ENCODE peak calls at places on chromosomes 7 and 10, in ten cellular contexts. M is right lobe of liver, Z is ovary, V is A673, F is breast epithelium, L is OCI-LY7, U is SJSA1, O is endodermal cell, K is body of pancreas, E is adipocyte. D is an unnamed sample.

GRCh38 chr10:77664018-77664417 is 26.4 kb upstream of the KCNMA1 start:
- DNase-seq in M (no peak), Z (no peak), V (no peak), F (no peak), L (no peak), U (no peak), O (no peak), K (no peak), E (no peak), D (no peak)

GRCh38 chr10:107914450-107915276 is 750.2 kb upstream of the SORCS1 start:
- DNase-seq in M (peak; percentile 14), Z (no peak), V (peak; percentile 10), F (no peak), L (no peak), U (no peak), O (peak; percentile 82), K (peak; percentile 26), E (peak; percentile 39), D (no peak)

GRCh38 chr7:114048386-114049235 is 129.8 kb upstream of the PPP1R3A start:
- DNase-seq in M (peak; percentile 20), Z (no peak), V (peak; percentile 6), F (no peak), L (peak; percentile 10), U (peak; percentile 28), O (no peak), K (no peak), E (peak; percentile 14), D (no peak)

GRCh38 chr7:64775289-64775688 is 18.9 kb upstream of the ZNF138 start:
- DNase-seq in M (no peak), Z (no peak), V (no peak), F (no peak), L (no peak), U (no peak), O (no peak), K (no peak), E (no peak), D (no peak)

GRCh38 chr7:12729112-12729511 is 41.7 kb downstream of the ARL4A start:
- DNase-seq in M (peak; percentile 58), Z (peak; percentile 67), V (peak; percentile 78), F (peak; percentile 50), L (no peak), U (peak; percentile 40), O (peak; percentile 86), K (peak; percentile 69), E (peak; percentile 27), D (no peak)

GRCh38 chr10:131725736-131726459 is 174.9 kb upstream of the PPP2R2D start:
- DNase-seq in M (no peak), Z (no peak), V (no peak), F (no peak), L (no peak), U (no peak), O (peak; percentile 51), K (no peak), E (no peak), D (no peak)

GRCh38 chr7:45178241-45179225 is 20.9 kb downstream of the RAMP3 start:
- DNase-seq in M (no peak), Z (no peak), V (no peak), F (no peak), L (peak; percentile 22), U (no peak), O (peak; percentile 76), K (no peak), E (no peak), D (no peak)

GRCh38 chr10:79028056-79028430 is 40.7 kb upstream of the ZMIZ1 start:
- DNase-seq in M (no peak), Z (no peak), V (no peak), F (no peak), L (no peak), U (no peak), O (no peak), K (no peak), E (no peak), D (no peak)

GRCh38 chr10:70145166-70145665 is 1.3 kb downstream of the TYSND1 start:
- DNase-seq in M (peak; percentile 39), Z (peak; percentile 58), V (no peak), F (no peak), L (no peak), U (no peak), O (peak; percentile 59), K (peak; percentile 24), E (peak; percentile 22), D (no peak)

GRCh38 chr10:121595806-121596667 is 2.2 kb downstream of the FGFR2 start:
- DNase-seq in M (no peak), Z (no peak), V (no peak), F (no peak), L (no peak), U (no peak), O (peak; percentile 88), K (peak; percentile 22), E (no peak), D (no peak)

GRCh38 chr7:22090107-22090506 is 144.4 kb upstream of the CDCA7L start:
- DNase-seq in M (no peak), Z (no peak), V (no peak), F (no peak), L (no peak), U (no peak), O (no peak), K (no peak), E (no peak), D (no peak)

GRCh38 chr10:133117688-133118071 is 30.0 kb downstream of the ADGRA1 start:
- DNase-seq in M (no peak), Z (no peak), V (no peak), F (no peak), L (no peak), U (no peak), O (no peak), K (no peak), E (no peak), D (no peak)

GRCh38 chr10:133117036-133117687 is 29.4 kb downstream of the ADGRA1 start:
- DNase-seq in M (no peak), Z (no peak), V (no peak), F (no peak), L (no peak), U (no peak), O (no peak), K (no peak), E (no peak), D (no peak)

GRCh38 chr10:133115453-133115842 is 27.7 kb downstream of the ADGRA1 start:
- DNase-seq in M (no peak), Z (no peak), V (no peak), F (no peak), L (no peak), U (no peak), O (no peak), K (no peak), E (no peak), D (no peak)

GRCh38 chr10:133115981-133116380 is 28.3 kb downstream of the ADGRA1 start:
- DNase-seq in M (no peak), Z (no peak), V (no peak), F (no peak), L (no peak), U (no peak), O (no peak), K (no peak), E (no peak), D (no peak)

GRCh38 chr10:133116455-133116854 is 28.7 kb downstream of the ADGRA1 start:
- DNase-seq in M (no peak), Z (no peak), V (no peak), F (no peak), L (no peak), U (no peak), O (no peak), K (no peak), E (no peak), D (no peak)
- H3K9me3 ChIP-seq in M (no peaks in the 10 kb centered on the region), Z (no peaks in the 10 kb centered on the region), V (no peaks in the 10 kb centered on the region), F (peaks cover 17% of the 10 kb centered on the region), L (no peaks in the 10 kb centered on the region), U (no peaks in the 10 kb centered on the region), O (peaks cover 4% of the 10 kb centered on the region), K (no peaks in the 10 kb centered on the region), E (peaks cover 17% of the 10 kb centered on the region), D (no peaks in the 10 kb centered on the region)

GRCh38 chr7:157726764-157727163 is 390.0 kb downstream of the DNAJB6 start:
- DNase-seq in M (no peak), Z (no peak), V (no peak), F (no peak), L (no peak), U (no peak), O (no peak), K (no peak), E (no peak), D (no peak)

GRCh38 chr7:157719705-157720655 is 383.2 kb downstream of the DNAJB6 start:
- DNase-seq in M (no peak), Z (no peak), V (no peak), F (no peak), L (no peak), U (no peak), O (no peak), K (no peak), E (no peak), D (no peak)

GRCh38 chr7:157721468-157722136 is 384.8 kb downstream of the DNAJB6 start:
- DNase-seq in M (no peak), Z (no peak), V (no peak), F (no peak), L (no peak), U (no peak), O (no peak), K (no peak), E (no peak), D (no peak)

GRCh38 chr7:157722137-157723060 is 385.6 kb downstream of the DNAJB6 start:
- DNase-seq in M (no peak), Z (no peak), V (no peak), F (no peak), L (no peak), U (no peak), O (no peak), K (peak; percentile 7), E (no peak), D (no peak)

DNA sequence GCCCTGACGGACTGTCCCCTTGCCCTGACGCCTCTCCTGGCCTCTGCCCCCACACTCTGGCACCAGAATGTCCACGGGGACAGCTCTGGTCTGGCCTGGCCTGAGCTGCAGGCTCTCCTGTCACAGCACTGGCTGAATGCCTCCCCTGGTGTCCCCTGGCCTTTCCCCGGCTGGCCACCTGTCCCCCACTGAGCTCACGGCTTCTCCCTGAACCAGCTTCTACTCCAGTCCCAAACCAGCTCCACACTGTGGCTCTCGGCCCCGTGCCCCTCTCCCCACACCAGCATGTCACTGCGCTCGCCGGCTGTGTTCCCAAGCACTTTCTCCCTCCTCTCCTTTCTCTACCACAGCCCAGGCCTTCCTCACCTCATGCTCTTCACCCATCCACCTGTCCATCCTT is 386.4 kb downstream of the DNAJB6 start:
- DNase-seq in M (no peak), Z (no peak), V (no peak), F (no peak), L (no peak), U (no peak), O (no peak), K (no peak), E (no peak), D (no peak)
- H3K9me3 ChIP-seq in M (no peaks in the 10 kb centered on the region), Z (no peaks in the 10 kb centered on the region), V (no peaks in the 10 kb centered on the region), F (no peaks in the 10 kb centered on the region), L (no peaks in the 10 kb centered on the region), U (peaks cover 3% of the 10 kb centered on the region), O (peaks cover 65% of the 10 kb centered on the region), K (no peaks in the 10 kb centered on the region), E (no peaks in the 10 kb centered on the region), D (no peaks in the 10 kb centered on the region)

GRCh38 chr7:117728858-117729257 is 144.4 kb downstream of the CTTNBP2 start:
- DNase-seq in M (no peak), Z (no peak), V (peak; percentile 89), F (no peak), L (no peak), U (no peak), O (no peak), K (no peak), E (no peak), D (no peak)
- H3K9me3 ChIP-seq in M (no peaks in the 10 kb centered on the region), Z (no peaks in the 10 kb centered on the region), V (no peaks in the 10 kb centered on the region), F (no peaks in the 10 kb centered on the region), L (no peaks in the 10 kb centered on the region), U (no peaks in the 10 kb centered on the region), O (no peaks in the 10 kb centered on the region), K (no peaks in the 10 kb centered on the region), E (no peaks in the 10 kb centered on the region), D (no peaks in the 10 kb centered on the region)

GRCh38 chr7:4269086-4269485 is 413.0 kb upstream of the FOXK1 start:
- DNase-seq in M (no peak), Z (no peak), V (no peak), F (no peak), L (no peak), U (no peak), O (no peak), K (no peak), E (no peak), D (no peak)
- H3K9me3 ChIP-seq in M (no peaks in the 10 kb centered on the region), Z (peaks cover 3% of the 10 kb centered on the region), V (no peaks in the 10 kb centered on the region), F (peaks cover 1% of the 10 kb centered on the region), L (no peaks in the 10 kb centered on the region), U (no peaks in the 10 kb centered on the region), O (no peaks in the 10 kb centered on the region), K (no peaks in the 10 kb centered on the region), E (peaks cover 5% of the 10 kb centered on the region), D (no peaks in the 10 kb centered on the region)

D was measured in T-helper 17 cell.